ENCODE peak calls at places on chromosomes 7 and 10, in six cellular contexts. Z is GM13976, K is glutamatergic neuron, L is HFF-Myc, B is H9, X is B cell. N is an unnamed sample.

GRCh38 chr10:121527690-121528089 is 70.6 kb downstream of the FGFR2 start:
- DNase-seq in Z (no peak), L (no peak), K (no peak), X (no peak), B (no peak), N (no peak)

GRCh38 chr10:98076086-98076485 is 45.7 kb upstream of the CRTAC1 start:
- DNase-seq in Z (no peak), L (no peak), X (no peak), B (no peak), K (no peak), N (no peak)

GRCh38 chr7:107668296-107668695 is 7.7 kb downstream of the SLC26A4 start:
- DNase-seq in B (no peak), X (no peak), K (no peak), Z (no peak), L (no peak), N (no peak)

GRCh38 chr7:94962661-94963060 is 55.3 kb downstream of the PPP1R9A start:
- DNase-seq in B (no peak), X (no peak), Z (no peak), K (no peak), L (no peak), N (no peak)

GRCh38 chr7:129958643-129959479 is 6.1 kb upstream of the UBE2H start:
- DNase-seq in Z (no peak), X (no peak), B (no peak), L (no peak), K (no peak), N (no peak)

GRCh38 chr7:994592-995308 is 11.8 kb downstream of the CYP2W1 start:
- DNase-seq in X (no peak), K (peak; percentile 17), L (no peak), Z (no peak), B (no peak), N (no peak)

GRCh38 chr10:62594093-62594520 is 210.4 kb upstream of the ADO start:
- DNase-seq in L (no peak), Z (peak; percentile 54), B (peak; percentile 72), X (peak; percentile 51), K (peak; percentile 69), N (peak; percentile 54)

GRCh38 chr7:105810556-105810955 is 65.8 kb downstream of the ATXN7L1 start:
- DNase-seq in K (no peak), L (no peak), X (no peak), Z (no peak), B (no peak), N (no peak)

GRCh38 chr7:30683839-30684238 is 1.6 kb upstream of the CRHR2 start:
- DNase-seq in X (no peak), K (no peak), Z (no peak), L (no peak), B (no peak), N (no peak)

GRCh38 chr7:107643407-107643806 is 17.2 kb upstream of the SLC26A4 start:
- DNase-seq in X (no peak), L (no peak), B (no peak), K (no peak), Z (no peak), N (no peak)

GRCh38 chr7:44217852-44218402 is 17.1 kb downstream of the YKT6 start:
- DNase-seq in Z (no peak), L (no peak), B (no peak), K (peak; percentile 14), X (no peak), N (no peak)

GRCh38 chr10:60359066-60359465 is 30.6 kb downstream of the ANK3 start:
- DNase-seq in Z (no peak), K (no peak), L (no peak), B (no peak), X (no peak), N (no peak)

GRCh38 chr7:156843157-156843556 is 49.8 kb downstream of the LMBR1 start:
- DNase-seq in L (no peak), K (no peak), Z (no peak), B (no peak), X (no peak), N (no peak)

GRCh38 chr7:130985361-130985760 is 251.4 kb upstream of the KLF14 start:
- DNase-seq in B (no peak), L (no peak), X (no peak), Z (no peak), K (no peak), N (no peak)

GRCh38 chr10:3482200-3482993 is 302.6 kb downstream of the KLF6 start:
- DNase-seq in L (peak; percentile 86), K (no peak), B (no peak), Z (peak; percentile 36), X (no peak), N (peak; percentile 43)

GRCh38 chr7:79523426-79523825 is 70.0 kb upstream of the MAGI2 start:
- DNase-seq in K (no peak), X (no peak), L (no peak), Z (no peak), B (no peak), N (no peak)

GRCh38 chr7:4700577-4701235 is 18.6 kb downstream of the FOXK1 start:
- DNase-seq in L (no peak), X (no peak), Z (no peak), B (peak; percentile 36), K (peak; percentile 34), N (no peak)

GRCh38 chr7:732094-732541 is 5.0 kb upstream of the PRKAR1B start:
- DNase-seq in K (peak; percentile 76), Z (no peak), X (no peak), B (peak; percentile 48), L (no peak), N (no peak)

GRCh38 chr7:151028948-151029501 is 775 bp downstream of the ABCB8 start:
- DNase-seq in L (no peak), K (no peak), B (no peak), X (no peak), Z (no peak), N (no peak)

GRCh38 chr10:133158756-133159610 is 1.0 kb upstream of the KNDC1 start:
- DNase-seq in K (peak; percentile 29), Z (no peak), X (no peak), B (peak; percentile 71), L (no peak), N (no peak)

GRCh38 chr10:61821153-61821552 is 80.3 kb upstream of the ARID5B start:
- DNase-seq in X (no peak), Z (no peak), K (no peak), B (no peak), L (no peak), N (no peak)

GRCh38 chr10:45354261-45354660 is 19.8 kb upstream of the ALOX5 start:
- DNase-seq in L (no peak), X (no peak), Z (no peak), B (no peak), K (no peak), N (no peak)

GRCh38 chr10:132987671-132988571 is 45.6 kb upstream of the CFAP46 start:
- DNase-seq in L (peak; percentile 92), Z (no peak), B (no peak), K (peak; percentile 0), X (no peak), N (no peak)

GRCh38 chr7:23335621-23336020 is 36.5 kb downstream of the MALSU1 start:
- DNase-seq in Z (no peak), B (no peak), X (no peak), L (no peak), K (no peak), N (no peak)

GRCh38 chr10:18145652-18146051 is 5.4 kb downstream of the CACNB2 start:
- DNase-seq in B (no peak), L (no peak), X (no peak), K (no peak), Z (no peak), N (no peak)

GRCh38 chr7:7498881-7499280 is 36.8 kb downstream of the COL28A1 start:
- DNase-seq in L (no peak), K (no peak), B (no peak), X (no peak), Z (no peak), N (no peak)

GRCh38 chr10:7301039-7301768 is 109.6 kb downstream of the SFMBT2 start:
- DNase-seq in K (peak; percentile 64), Z (no peak), X (no peak), B (peak; percentile 69), L (no peak), N (no peak)
- TF ChIP-seq CTCF in K (peak; percentile 51), Z (no peak), X (no peak), B (peak; percentile 69), L (no peak), N (no peak)

DNA sequence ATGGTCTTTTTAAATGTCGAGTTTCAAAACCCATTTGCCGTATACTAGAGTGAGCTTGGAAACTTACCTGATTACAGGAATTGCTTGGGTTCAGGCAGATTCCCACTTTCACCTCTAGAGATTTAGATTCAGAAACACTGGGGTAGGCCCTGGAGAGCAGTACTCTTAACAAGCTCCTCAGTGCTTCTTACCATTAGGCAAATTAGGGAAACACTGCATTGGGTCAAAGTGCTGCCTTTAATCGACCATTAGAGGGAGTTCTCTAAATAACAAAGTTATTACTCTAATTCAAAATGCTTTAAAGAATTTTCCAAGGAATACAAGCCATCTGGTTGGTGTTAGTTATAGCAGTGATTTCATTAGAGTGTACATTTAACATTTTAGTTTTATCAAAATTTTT is 324.6 kb downstream of the GFRA1 start:
- DNase-seq in B (no peak), K (no peak), L (no peak), X (no peak), Z (no peak), N (no peak)
- TF ChIP-seq CTCF in B (peak; percentile 67), K (peak; percentile 64), L (peak; percentile 42), X (no peak), Z (no peak), N (no peak)

GRCh38 chr10:70145666-70146488 is 623 bp downstream of the TYSND1 start:
- DNase-seq in X (peak; percentile 72), Z (peak; percentile 83), K (peak; percentile 80), B (peak; percentile 63), L (peak; percentile 12), N (peak; percentile 79)
- TF ChIP-seq CTCF in X (peak; percentile 77), Z (peak; percentile 78), K (peak; percentile 61), B (peak; percentile 65), L (peak; percentile 32), N (peak; percentile 78)

GRCh38 chr7:135712796-135713195 is 15.2 kb downstream of the SLC13A4 start:
- DNase-seq in B (no peak), Z (no peak), L (no peak), X (no peak), K (no peak), N (no peak)

GRCh38 chr7:135713836-135714470 is 14.0 kb downstream of the SLC13A4 start:
- DNase-seq in K (no peak), L (no peak), X (no peak), Z (no peak), B (no peak), N (no peak)

GRCh38 chr7:135714534-135715009 is 13.4 kb downstream of the SLC13A4 start:
- DNase-seq in B (peak; percentile 70), Z (no peak), K (peak; percentile 41), X (no peak), L (no peak), N (no peak)

GRCh38 chr7:135710417-135711138 is 17.4 kb downstream of the SLC13A4 start:
- DNase-seq in L (no peak), X (no peak), Z (peak; percentile 77), K (no peak), B (peak; percentile 72), N (peak; percentile 71)

DNA sequence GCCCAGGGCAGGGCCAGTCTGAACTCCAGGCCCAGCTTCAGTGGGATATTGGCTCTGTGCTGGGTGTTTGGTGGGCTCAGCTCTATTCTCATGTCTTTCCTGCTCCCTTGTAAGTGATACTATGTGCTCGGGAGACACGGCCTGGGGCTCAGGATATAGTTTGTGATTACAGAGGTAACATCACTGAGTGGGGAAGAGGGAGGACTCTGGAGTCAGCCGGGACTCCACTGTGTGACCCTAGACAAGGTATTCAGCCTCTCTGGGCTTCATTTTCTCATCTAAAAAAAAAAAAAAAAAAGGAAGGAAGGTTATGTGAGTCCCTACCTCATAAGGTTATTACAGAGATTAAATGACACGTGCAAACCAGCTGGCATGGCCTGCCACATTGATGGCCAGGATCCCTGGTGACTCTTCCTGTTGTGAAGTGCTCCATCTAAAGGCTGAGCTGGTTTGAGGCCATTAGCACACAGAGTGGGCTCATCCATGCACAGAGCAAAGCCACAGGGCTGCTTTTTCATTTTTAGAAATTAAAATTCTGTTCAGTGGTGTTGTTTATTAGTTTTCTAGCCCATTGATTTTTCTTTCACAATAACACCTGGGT is 15.7 kb downstream of the SLC13A4 start:
- DNase-seq in Z (no peak), X (no peak), L (peak; percentile 43), K (no peak), B (no peak), N (no peak)
- TF ChIP-seq CTCF in Z (no peak), X (no peak), L (peak; percentile 7), K (no peak), B (no peak), N (no peak)